ENCODE peak calls at places on chromosomes 1 and 21, in nine cellular contexts. Z is CD8-positive, alpha-beta T cell; K is ovary; G is GM12878; O is lung; A is heart left ventricle; P is astrocyte; X is esophagus muscularis mucosa; V is colonic mucosa. T is an unnamed sample. For H3K27me3, the result is how much of the 10 kb centered on the place peaks cover.

GRCh38 chr1:247535402-247535801 is 838 bp downstream of the OR2C3 start:
- DNase-seq in G (no peak), P (no peak), O (no peak), V (no peak), Z (no peak), A (no peak), X (no peak), K (no peak), T (no peak)

GRCh38 chr1:202155478-202156021 is 4.9 kb downstream of the PTPN7 start:
- DNase-seq in X (no peak), G (no peak), A (no peak), P (no peak), V (peak), O (peak), K (no peak), Z (no peak), T (no peak)

GRCh38 chr1:166302919-166303758 is 136.3 kb upstream of the FAM78B start:
- DNase-seq in K (no peak), P (no peak), Z (no peak), G (peak), O (no peak), X (no peak), A (no peak), V (no peak), T (no peak)

GRCh38 chr1:160261526-160261877 is 847 bp downstream of the DCAF8 start:
- DNase-seq in K (peak), P (peak), G (peak), X (no peak), A (no peak), O (peak), V (peak), Z (peak), T (peak)

GRCh38 chr1:5198328-5198727 is 543.9 kb downstream of the AJAP1 start:
- DNase-seq in X (no peak), P (no peak), O (no peak), V (no peak), A (no peak), G (no peak), K (no peak), Z (no peak), T (no peak)

GRCh38 chr1:54335396-54336056 is 70.7 kb downstream of the SSBP3 start:
- DNase-seq in Z (no peak), P (peak), A (peak), O (peak), G (no peak), X (peak), V (peak), K (peak), T (no peak)

GRCh38 chr1:7389201-7389785 is 381.8 kb upstream of the VAMP3 start:
- DNase-seq in X (peak), A (peak), O (no peak), G (no peak), V (no peak), Z (peak), P (peak), K (no peak), T (no peak)

GRCh38 chr1:201624741-201625646 is 86.1 kb downstream of the NAV1 start:
- DNase-seq in X (no peak), P (peak), G (no peak), O (no peak), A (no peak), Z (no peak), V (no peak), K (no peak), T (no peak)

GRCh38 chr1:172638885-172639831 is 19.7 kb upstream of the FASLG start:
- DNase-seq in G (peak), A (no peak), P (peak), O (no peak), V (peak), K (no peak), Z (peak), X (no peak), T (peak)

GRCh38 chr1:184034761-184035379 is 2.7 kb downstream of the COLGALT2 start:
- DNase-seq in K (no peak), P (no peak), X (no peak), G (no peak), A (no peak), V (no peak), Z (no peak), O (no peak), T (no peak)
- H3K27me3 ChIP-seq in K (under half), P (under half), X (under half), G (under half), A (under half), V (under half), Z (under half), O (under half), T (under half)

DNA sequence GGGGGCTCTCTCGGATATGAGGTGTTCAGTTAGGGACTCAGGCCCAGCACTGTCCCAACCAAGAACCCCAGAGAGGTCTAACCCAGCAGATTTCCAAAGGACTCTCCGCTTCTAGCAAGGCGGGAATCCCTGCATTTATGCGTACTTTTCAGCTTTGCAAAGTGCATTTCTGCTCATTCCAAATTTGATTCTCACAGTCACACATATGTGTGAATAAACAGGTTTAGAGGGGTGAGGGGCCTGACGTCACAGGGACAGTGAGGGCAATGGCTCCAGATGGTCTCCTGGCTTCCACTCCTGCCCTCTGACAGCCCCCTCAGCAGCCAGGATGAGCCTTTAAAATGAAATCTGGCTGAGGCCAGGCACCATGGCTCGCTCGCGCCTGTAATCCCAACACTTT is 921 bp upstream of the ECE1 start:
- DNase-seq in A (peak), Z (no peak), O (no peak), G (no peak), V (no peak), K (no peak), P (no peak), X (no peak), T (no peak)
- H3K27me3 ChIP-seq in A (under half), Z (under half), O (under half), G (under half), V (under half), K (under half), P (under half), X (under half), T (under half)

GRCh38 chr1:208166340-208167138 is 77.6 kb downstream of the PLXNA2 start:
- DNase-seq in O (peak), P (no peak), X (no peak), A (no peak), G (no peak), V (no peak), Z (no peak), K (no peak), T (no peak)

GRCh38 chr1:208164609-208165008 is 79.6 kb downstream of the PLXNA2 start:
- DNase-seq in V (no peak), Z (no peak), K (no peak), A (no peak), P (no peak), G (no peak), X (no peak), O (no peak), T (no peak)

GRCh38 chr1:208169081-208169879 is 74.9 kb downstream of the PLXNA2 start:
- DNase-seq in K (no peak), Z (no peak), P (no peak), X (no peak), V (no peak), O (no peak), G (no peak), A (no peak), T (no peak)

GRCh38 chr1:208165659-208166058 is 78.5 kb downstream of the PLXNA2 start:
- DNase-seq in O (no peak), P (peak), V (no peak), A (peak), X (no peak), Z (no peak), G (no peak), K (no peak), T (no peak)

GRCh38 chr1:208167229-208167869 is 76.8 kb downstream of the PLXNA2 start:
- DNase-seq in Z (no peak), K (no peak), P (no peak), V (no peak), O (no peak), G (no peak), X (no peak), A (no peak), T (no peak)
- H3K27me3 ChIP-seq in Z (under half), K (under half), P (under half), V (under half), O (under half), G (under half), X (under half), A (under half), T (under half)

GRCh38 chr1:47223921-47224675 is 7.9 kb downstream of the TAL1 start:
- DNase-seq in O (no peak), Z (no peak), V (no peak), K (no peak), A (no peak), X (no peak), G (no peak), P (no peak), T (no peak)

GRCh38 chr1:47223174-47223920 is 8.7 kb downstream of the TAL1 start:
- DNase-seq in O (no peak), V (no peak), G (no peak), X (no peak), Z (no peak), K (no peak), A (no peak), P (no peak), T (no peak)

GRCh38 chr1:47226121-47226977 is 5.7 kb downstream of the TAL1 start:
- DNase-seq in P (no peak), V (no peak), X (no peak), K (no peak), Z (no peak), A (no peak), G (no peak), O (no peak), T (no peak)

GRCh38 chr1:47225430-47226100 is 6.5 kb downstream of the TAL1 start:
- DNase-seq in P (no peak), X (no peak), K (no peak), O (no peak), A (no peak), Z (no peak), V (no peak), G (no peak), T (no peak)

DNA sequence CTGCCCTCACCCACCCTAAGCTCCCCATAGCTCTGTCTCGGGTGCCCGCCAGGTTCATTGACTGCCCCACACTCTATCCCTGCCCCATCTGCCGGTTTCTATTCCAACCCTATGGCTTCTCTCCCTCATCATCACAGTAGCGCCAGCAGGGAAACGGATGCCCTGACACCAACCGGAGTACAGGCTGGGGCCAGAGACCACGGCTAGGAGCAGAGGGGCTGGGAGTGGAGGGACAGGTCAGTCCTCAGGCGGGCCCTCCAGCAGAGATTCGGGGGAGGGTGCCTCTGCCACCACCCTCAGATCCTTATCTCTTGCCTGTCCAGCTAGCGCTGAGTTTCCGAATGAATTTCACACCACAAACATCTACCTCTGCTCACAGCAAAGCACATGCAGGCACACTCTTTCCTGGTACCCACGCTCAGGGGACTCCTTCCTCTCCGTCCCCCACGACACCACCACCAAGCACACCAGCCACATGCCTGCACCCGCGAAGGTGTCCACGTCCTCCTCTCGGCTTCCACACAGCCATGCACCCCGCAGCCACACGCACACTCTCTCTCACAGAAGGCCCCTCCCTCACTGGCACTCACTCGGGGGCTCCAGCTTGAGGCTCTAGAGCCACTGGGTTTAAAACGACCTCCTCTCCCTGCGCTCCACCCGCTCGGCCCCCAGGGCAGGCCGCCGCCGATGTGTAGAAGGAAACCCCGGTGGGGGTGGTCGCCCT is 7.2 kb downstream of the TAL1 start:
- DNase-seq in A (no peak), V (no peak), O (no peak), G (no peak), P (no peak), Z (no peak), X (no peak), K (no peak), T (no peak)
- H3K27me3 ChIP-seq in A (half or more), V (half or more), O (under half), G (under half), P (half or more), Z (under half), X (half or more), K (under half), T (under half)

GRCh38 chr1:179930867-179931266 is 23.7 kb upstream of the CEP350 start:
- DNase-seq in P (peak), O (no peak), X (no peak), A (no peak), V (no peak), K (no peak), G (no peak), Z (no peak), T (no peak)
- H3K27me3 ChIP-seq in P (under half), O (under half), X (under half), A (under half), V (under half), K (under half), G (under half), Z (under half), T (under half)

DNA sequence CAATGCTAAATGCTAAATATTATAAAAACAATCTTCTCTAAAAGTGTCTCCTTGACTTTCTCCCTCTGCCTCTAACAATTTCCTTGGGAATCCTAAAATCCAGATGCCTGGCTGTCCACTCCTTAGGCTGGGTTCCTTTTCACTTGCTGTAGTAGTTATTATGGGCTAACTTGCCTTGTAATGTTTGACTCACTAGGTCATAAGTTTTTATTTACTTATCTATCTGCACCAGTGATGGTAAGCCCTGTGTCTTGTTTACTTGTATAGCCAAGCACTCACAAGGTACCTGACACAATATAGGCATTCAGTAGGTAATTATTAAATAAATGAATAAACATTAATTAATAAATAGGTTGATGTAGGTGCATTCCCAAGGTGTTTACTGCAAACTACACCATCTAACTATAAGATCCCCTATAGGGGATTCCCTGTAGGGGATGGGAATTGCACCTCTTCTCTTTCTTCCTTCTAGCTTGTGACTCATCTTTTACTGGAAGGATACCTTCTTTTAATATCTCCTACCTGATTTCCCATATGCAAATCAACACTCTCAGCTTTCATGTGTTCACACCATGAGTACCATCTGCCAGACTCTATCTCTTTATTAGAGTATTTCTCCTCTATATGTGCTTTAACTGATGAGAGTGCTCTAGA is 14.7 kb upstream of the CHIA start:
- DNase-seq in P (no peak), A (no peak), O (no peak), X (no peak), Z (no peak), V (no peak), K (no peak), G (no peak), T (no peak)
- H3K27me3 ChIP-seq in P (under half), A (under half), O (under half), X (under half), Z (under half), V (under half), K (under half), G (under half), T (under half)

GRCh38 chr21:41846033-41846317 is 33.2 kb downstream of the PRDM15 start:
- DNase-seq in O (no peak), Z (no peak), K (no peak), V (no peak), X (no peak), G (no peak), P (no peak), A (no peak), T (no peak)
- H3K27me3 ChIP-seq in O (under half), Z (under half), K (under half), V (under half), X (under half), G (under half), P (under half), A (under half), T (under half)

DNA sequence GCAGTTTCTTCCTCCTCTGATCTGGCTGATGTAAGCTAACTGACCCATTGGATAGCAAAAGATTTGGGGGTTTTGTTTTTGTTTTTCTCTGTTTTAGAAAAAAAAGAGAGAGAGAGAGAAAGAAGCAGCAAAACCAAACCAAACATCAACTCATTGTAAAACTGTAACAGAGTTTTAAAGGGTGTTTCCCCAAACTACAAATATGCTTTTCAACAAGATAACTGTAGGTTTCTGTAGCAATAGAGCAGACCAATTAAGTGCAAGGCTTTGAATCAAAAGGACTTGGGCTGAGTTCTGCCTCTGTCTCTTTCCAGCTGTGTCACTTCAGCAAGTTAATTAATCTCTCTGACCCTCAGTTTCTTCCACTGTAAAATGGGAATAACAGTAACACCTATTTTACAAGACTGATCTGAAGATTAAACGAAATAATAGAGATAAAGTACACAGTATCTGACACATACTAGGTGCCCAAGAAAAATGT is 44.5 kb downstream of the RRAGC start:
- DNase-seq in P (no peak), G (peak), A (no peak), O (no peak), V (no peak), X (no peak), K (no peak), Z (no peak), T (peak)
- H3K27me3 ChIP-seq in P (half or more), G (under half), A (half or more), O (under half), V (under half), X (half or more), K (under half), Z (under half), T (under half)

GRCh38 chr1:76080552-76081093 is 6.1 kb downstream of the ST6GALNAC3 start:
- DNase-seq in X (no peak), A (no peak), V (no peak), Z (no peak), K (no peak), P (no peak), G (no peak), O (no peak), T (no peak)
- H3K27me3 ChIP-seq in X (under half), A (under half), V (under half), Z (under half), K (under half), P (under half), G (under half), O (under half), T (under half)

T was measured in GM06990.